ENCODE peak calls at places on chromosomes 3 and 15, in six cellular contexts. B is transverse colon; R is body of pancreas; D is stimulated activated CD8-positive, alpha-beta memory T cell treated with anti-CD3 and anti-CD28 coated beads, Interleukin-15, amount 100 ng/mL, for 24 hours; X is stimulated activated CD4-positive, alpha-beta T cell treated with anti-CD3 and anti-CD28 coated beads, Interleukin-12 subunit alpha, Interleukin-12 subunit beta, amount 100 ng/mL, for 4 hours; Q is psoas muscle. M is an unnamed sample.

GRCh38 chr3:114214542-114215341 is 22.6 kb downstream of the ZNF80 start:
- DNase-seq in B (no peak), X (no peak), D (no peak), Q (no peak), R (no peak), M (no peak)

GRCh38 chr15:70092462-70092850 is 5.3 kb downstream of the TLE3 start:
- DNase-seq in B (no peak), R (no peak), X (no peak), Q (no peak), D (no peak), M (no peak)

GRCh38 chr15:82124331-82125263 is 78.8 kb upstream of the MEX3B start:
- DNase-seq in Q (no peak), D (no peak), X (no peak), R (no peak), B (no peak), M (no peak)

GRCh38 chr3:48026951-48027908 is 11.0 kb upstream of the MAP4 start:
- DNase-seq in R (no peak), D (no peak), X (no peak), B (no peak), Q (no peak), M (no peak)

GRCh38 chr15:41115088-41115651 is 910 bp downstream of the INO80 start:
- DNase-seq in B (no peak), X (no peak), R (no peak), D (no peak), Q (no peak), M (no peak)

GRCh38 chr3:36192901-36193300 is 187.4 kb upstream of the STAC start:
- DNase-seq in B (no peak), Q (no peak), X (no peak), R (no peak), D (no peak), M (no peak)

GRCh38 chr3:67614195-67614594 is 40.2 kb downstream of the SUCLG2 start:
- DNase-seq in Q (no peak), X (no peak), D (no peak), R (no peak), B (no peak), M (no peak)

GRCh38 chr3:167167491-167167890 is 212.6 kb downstream of the ZBBX start:
- DNase-seq in R (no peak), X (no peak), B (no peak), Q (no peak), D (no peak), M (no peak)

GRCh38 chr3:32009101-32009500 is 27.6 kb downstream of the ZNF860 start:
- DNase-seq in B (no peak), X (no peak), R (no peak), Q (no peak), D (no peak), M (no peak)

GRCh38 chr3:146274833-146275232 is 23.9 kb upstream of the PLSCR4 start:
- DNase-seq in D (no peak), B (no peak), R (no peak), Q (no peak), X (no peak), M (no peak)

GRCh38 chr3:35537265-35537664 is 102.1 kb upstream of the ARPP21 start:
- DNase-seq in Q (no peak), R (no peak), B (no peak), D (no peak), X (no peak), M (no peak)

GRCh38 chr3:116103868-116104530 is 341.3 kb downstream of the LSAMP start:
- DNase-seq in X (no peak), B (no peak), R (no peak), Q (no peak), D (no peak), M (no peak)

GRCh38 chr15:92617197-92618037 is 38.2 kb downstream of the FAM174B start:
- DNase-seq in D (no peak), B (peak), X (no peak), R (peak), Q (peak), M (peak)

GRCh38 chr3:174153875-174154274 is 705.3 kb upstream of the NAALADL2 start:
- DNase-seq in D (no peak), B (no peak), R (no peak), Q (no peak), X (no peak), M (no peak)

GRCh38 chr15:90165659-90166489 is 35.3 kb upstream of the SEMA4B start:
- DNase-seq in X (peak), B (peak), Q (peak), D (no peak), R (peak), M (peak)

GRCh38 chr3:12939137-12939536 is 97.8 kb upstream of the RPL32 start:
- DNase-seq in B (no peak), Q (no peak), R (no peak), X (no peak), D (no peak), M (no peak)

GRCh38 chr15:77335298-77335697 is 84.6 kb downstream of the PEAK1 start:
- DNase-seq in B (no peak), D (no peak), X (no peak), Q (no peak), R (no peak), M (peak)

GRCh38 chr3:122890077-122890484 is 95.2 kb downstream of the SLC49A4 start:
- DNase-seq in D (no peak), Q (peak), B (peak), R (peak), X (no peak), M (peak)

GRCh38 chr15:27418729-27419128 is 447.7 kb downstream of the GABRG3 start:
- DNase-seq in Q (no peak), X (no peak), B (no peak), D (no peak), R (no peak), M (no peak)

GRCh38 chr3:152381881-152382295 is 113.2 kb downstream of the MBNL1 start:
- DNase-seq in X (no peak), D (no peak), Q (no peak), R (no peak), B (no peak), M (no peak)

GRCh38 chr15:47027322-47027946 is 689.9 kb upstream of the SEMA6D start:
- DNase-seq in D (no peak), X (no peak), Q (no peak), B (no peak), R (no peak), M (no peak)

GRCh38 chr3:162525052-162525451 is 1028.4 kb downstream of the OTOL1 start:
- DNase-seq in D (no peak), B (peak), X (no peak), Q (no peak), R (peak), M (no peak)